ENCODE peak calls at places on chromosome 16, in ten cellular contexts. R is SK-N-SH, V is fibroblast of lung, I is GM23338, S is heart left ventricle, H is cardiac muscle cell, Q is ascending aorta, L is psoas muscle, B is transverse colon, N is thoracic aorta. E is an unnamed sample.
A peak's percentile ranks its signal among the peaks of the same experiment; 100 is the strongest.

GRCh38 chr16:79653337-79654000 is 52.9 kb upstream of the MAF start:
- DNase-seq in H (peak; percentile 46), N (no peak), I (no peak), V (peak; percentile 96), L (peak; percentile 35), Q (no peak), R (peak; percentile 61), S (peak; percentile 80), B (no peak), E (no peak)

GRCh38 chr16:55552621-55553020 is 13.9 kb upstream of the CAPNS2 start:
- DNase-seq in I (no peak), Q (no peak), N (no peak), V (peak; percentile 53), H (no peak), L (no peak), S (no peak), B (no peak), R (no peak), E (no peak)

GRCh38 chr16:1036121-1036520 is 36.4 kb upstream of the SSTR5 start:
- DNase-seq in Q (no peak), B (no peak), N (no peak), S (no peak), V (no peak), H (peak; percentile 34), R (no peak), L (no peak), I (no peak), E (no peak)

GRCh38 chr16:27980076-27980775 is 83.3 kb downstream of the GSG1L start:
- DNase-seq in I (no peak), Q (no peak), L (no peak), H (no peak), B (no peak), V (no peak), N (no peak), S (no peak), R (no peak), E (no peak)

GRCh38 chr16:30649725-30650368 is 913 bp upstream of the PRR14 start:
- DNase-seq in Q (no peak), B (no peak), S (peak; percentile 76), V (no peak), R (no peak), L (peak; percentile 46), H (no peak), N (no peak), I (no peak), E (no peak)

GRCh38 chr16:87017388-87018012 is 299.7 kb downstream of the C16orf95 start:
- DNase-seq in B (no peak), S (no peak), Q (no peak), I (peak; percentile 62), R (no peak), V (peak; percentile 85), L (no peak), N (no peak), H (no peak), E (peak; percentile 46)

GRCh38 chr16:57128787-57129389 is 36.5 kb downstream of the CPNE2 start:
- DNase-seq in S (no peak), H (no peak), L (no peak), N (no peak), B (no peak), I (no peak), Q (no peak), R (no peak), V (no peak), E (no peak)

GRCh38 chr16:86534779-86535605 is 20.0 kb downstream of the MTHFSD start:
- DNase-seq in Q (no peak), H (no peak), B (no peak), S (no peak), R (no peak), L (no peak), I (no peak), N (no peak), V (peak; percentile 21), E (no peak)

GRCh38 chr16:14961405-14962186 is 13.2 kb upstream of the PDXDC1 start:
- DNase-seq in L (no peak), R (no peak), B (no peak), V (no peak), I (no peak), S (no peak), N (no peak), H (no peak), Q (no peak), E (no peak)

GRCh38 chr16:14958970-14959369 is 15.9 kb upstream of the PDXDC1 start:
- DNase-seq in Q (no peak), B (no peak), H (no peak), I (peak; percentile 10), V (no peak), S (no peak), L (no peak), R (no peak), N (no peak), E (no peak)

GRCh38 chr16:14957576-14958322 is 17.1 kb upstream of the PDXDC1 start:
- DNase-seq in R (no peak), L (no peak), H (no peak), B (no peak), S (peak; percentile 63), N (no peak), V (no peak), Q (no peak), I (no peak), E (no peak)

GRCh38 chr16:14958323-14958600 is 16.6 kb upstream of the PDXDC1 start:
- DNase-seq in S (no peak), Q (no peak), H (no peak), L (no peak), V (no peak), R (no peak), B (no peak), I (no peak), N (no peak), E (no peak)

DNA sequence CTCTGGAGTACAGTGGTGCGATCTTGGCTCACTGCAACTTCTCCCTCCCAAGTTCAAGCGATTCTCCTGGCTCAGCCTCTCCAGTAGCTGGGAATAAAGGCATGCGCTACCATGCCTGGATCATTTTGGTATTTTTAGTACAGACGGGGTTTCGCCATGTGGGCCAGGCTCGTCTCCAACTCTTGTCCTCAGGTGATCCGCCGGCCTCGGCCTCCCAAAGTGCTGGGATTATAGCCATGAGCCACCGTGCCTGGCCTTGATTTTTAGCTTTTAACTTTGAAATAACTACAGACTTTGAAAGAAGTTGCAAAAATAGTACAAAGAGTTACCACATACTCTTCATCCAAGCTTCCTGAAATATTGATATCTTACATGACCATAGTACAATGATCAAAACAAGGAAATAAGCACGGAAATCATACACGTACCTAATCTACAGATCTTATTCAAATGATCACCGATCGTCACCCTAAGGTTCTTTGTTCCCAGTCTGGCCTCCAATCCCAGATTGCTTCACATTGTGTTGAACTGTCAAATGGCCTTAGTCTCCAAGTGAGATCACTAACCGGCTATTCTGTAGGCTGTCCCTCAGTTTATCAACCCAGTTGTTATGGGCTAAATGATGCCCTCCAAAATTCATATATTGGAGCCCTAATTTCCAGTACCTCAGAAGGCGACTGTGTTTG is 18.4 kb downstream of the NPIPA1 start:
- DNase-seq in N (no peak), Q (no peak), R (no peak), L (peak; percentile 78), V (no peak), B (no peak), I (no peak), H (no peak), S (peak; percentile 77), E (no peak)
- H3K4me3 ChIP-seq in N (no peak overlapping the region), Q (no peak overlapping the region), R (no peak overlapping the region), L (no peak overlapping the region), V (no peak overlapping the region), B (no peak overlapping the region), I (no peak overlapping the region), H (no peak overlapping the region), S (no peak overlapping the region), E (no peak overlapping the region)

GRCh38 chr16:49346459-49346858 is 27.1 kb upstream of the C16orf78 start:
- DNase-seq in S (no peak), L (no peak), B (no peak), I (no peak), Q (no peak), N (no peak), H (no peak), R (no peak), V (no peak), E (no peak)

GRCh38 chr16:49347476-49347875 is 26.1 kb upstream of the C16orf78 start:
- DNase-seq in V (no peak), N (no peak), H (no peak), L (no peak), Q (no peak), I (no peak), S (no peak), R (no peak), B (no peak), E (no peak)

GRCh38 chr16:49350265-49351103 is 23.1 kb upstream of the C16orf78 start:
- DNase-seq in Q (no peak), B (peak; percentile 71), R (peak; percentile 81), S (peak; percentile 78), I (peak; percentile 82), L (peak; percentile 59), V (peak; percentile 47), H (peak; percentile 62), N (no peak), E (no peak)

GRCh38 chr16:49349446-49350168 is 24.0 kb upstream of the C16orf78 start:
- DNase-seq in I (no peak), S (no peak), B (no peak), H (peak; percentile 12), V (no peak), N (no peak), Q (no peak), L (no peak), R (no peak), E (no peak)

DNA sequence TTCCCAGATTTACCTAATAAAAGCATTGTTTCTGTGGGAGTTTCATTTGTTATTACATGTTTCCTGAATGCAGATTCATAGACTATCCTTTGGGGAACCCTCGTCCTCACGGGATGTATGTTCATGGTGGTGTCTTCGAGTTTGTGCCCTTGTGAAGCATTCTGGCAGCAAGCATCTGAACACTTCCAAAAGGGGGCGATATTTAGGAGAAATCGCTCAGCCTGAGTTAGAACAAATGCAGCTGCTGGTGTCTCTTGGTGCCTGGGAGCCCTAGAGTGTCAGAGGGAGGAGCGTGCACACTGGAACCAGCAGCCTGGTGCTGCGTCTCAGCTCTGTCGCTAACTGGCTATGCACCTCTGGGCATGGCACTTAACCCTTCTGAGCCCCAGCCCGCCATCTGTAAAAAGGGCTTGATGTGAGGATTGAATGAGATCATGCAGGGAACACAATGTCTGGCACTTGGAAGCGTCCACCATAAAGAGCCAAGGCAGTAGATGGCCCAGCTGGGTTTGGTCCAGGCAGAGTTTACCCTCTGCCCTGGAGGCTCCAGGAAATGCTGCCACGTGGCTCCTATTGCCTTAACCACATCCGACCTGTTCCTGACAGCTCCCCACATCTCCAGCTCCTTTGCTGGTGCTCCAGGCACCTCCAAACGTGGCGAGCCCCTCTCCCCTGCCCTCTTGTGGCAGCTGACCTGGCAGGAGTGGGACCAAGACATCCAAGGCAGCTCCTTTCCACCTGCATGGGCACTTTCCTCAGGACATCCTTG is 25.0 kb upstream of the C16orf78 start:
- DNase-seq in N (no peak), B (no peak), L (no peak), I (peak; percentile 68), H (no peak), R (no peak), Q (no peak), V (no peak), S (no peak), E (no peak)
- TF ChIP-seq CTCF in N (no peak), B (no peak), L (no peak), I (peak; percentile 56), H (no peak), R (peak; percentile 7), Q (no peak), V (no peak), S (no peak), E (no peak)

GRCh38 chr16:81651758-81652718 is 127.1 kb upstream of the PLCG2 start:
- DNase-seq in B (no peak), L (no peak), S (no peak), I (no peak), H (no peak), R (no peak), Q (no peak), V (no peak), N (no peak), E (no peak)
- H3K27ac ChIP-seq in B (peak overlapping the region; percentile 74), L (no peak overlapping the region), S (no peak overlapping the region), I (peak overlapping the region; percentile 82), H (peak overlapping the region; percentile 82), R (no peak overlapping the region), Q (no peak overlapping the region), V (no peak overlapping the region), N (no peak overlapping the region), E (no peak overlapping the region)

GRCh38 chr16:66936889-66937554 is 1.7 kb downstream of the CES2 start:
- DNase-seq in S (no peak), Q (no peak), N (no peak), H (no peak), I (no peak), R (no peak), L (no peak), B (no peak), V (no peak), E (no peak)
- H3K4me3 ChIP-seq in S (no peak overlapping the region), Q (no peak overlapping the region), N (no peak overlapping the region), H (no peak overlapping the region), I (no peak overlapping the region), R (no peak overlapping the region), L (peak overlapping the region; percentile 91), B (peak overlapping the region; percentile 94), V (no peak overlapping the region), E (no peak overlapping the region)

E was measured in AG04450.